ENCODE peak calls at places on chromosomes 6 and 20, in eight cellular contexts. O, K, C, Z, P, V, A and R are unnamed samples.

GRCh38 chr6:100257661-100258395 is 206.9 kb downstream of the SIM1 start:
- DNase-seq in A (no peak), C (no peak), V (peak; percentile 9), P (no peak), Z (no peak), O (peak; percentile 46), K (no peak), R (no peak)

GRCh38 chr6:166341915-166342292 is 441 bp downstream of the SFT2D1 start:
- DNase-seq in K (no peak), V (no peak), C (no peak), A (no peak), Z (peak; percentile 41), P (no peak), O (no peak), R (no peak)

GRCh38 chr6:170152989-170153388 is 137.9 kb downstream of the DLL1 start:
- DNase-seq in V (peak; percentile 32), O (peak; percentile 22), K (peak; percentile 27), Z (peak; percentile 69), A (peak; percentile 85), P (peak; percentile 51), C (peak; percentile 63), R (no peak)

GRCh38 chr6:149336529-149336928 is 19.0 kb downstream of the TAB2 start:
- DNase-seq in Z (no peak), K (no peak), P (no peak), O (no peak), V (no peak), A (no peak), C (no peak), R (no peak)

GRCh38 chr20:20568604-20569205 is 143.7 kb downstream of the RALGAPA2 start:
- DNase-seq in K (no peak), C (no peak), P (no peak), Z (peak; percentile 34), V (peak; percentile 58), A (no peak), O (peak; percentile 18), R (no peak)

GRCh38 chr6:35026434-35027222 is 114.5 kb downstream of the TCP11 start:
- DNase-seq in Z (no peak), C (peak; percentile 54), P (no peak), V (no peak), O (no peak), K (no peak), A (no peak), R (no peak)

GRCh38 chr6:46918830-46919229 is 2.9 kb downstream of the ADGRF5 start:
- DNase-seq in Z (no peak), P (no peak), O (no peak), V (no peak), A (no peak), C (no peak), K (no peak), R (no peak)

GRCh38 chr20:12595841-12596240 is 412.9 kb upstream of the SPTLC3 start:
- DNase-seq in Z (no peak), O (no peak), P (no peak), C (no peak), K (no peak), V (no peak), A (no peak), R (no peak)

GRCh38 chr6:52749546-52750152 is 13.6 kb downstream of the GSTA2 start:
- DNase-seq in A (no peak), Z (no peak), O (no peak), C (no peak), P (no peak), K (no peak), V (no peak), R (no peak)

GRCh38 chr20:41173791-41174341 is 36.5 kb downstream of the PLCG1 start:
- DNase-seq in P (no peak), V (no peak), K (no peak), Z (peak; percentile 15), C (peak; percentile 5), A (peak; percentile 21), O (no peak), R (peak; percentile 73)

GRCh38 chr20:52959125-52959524 is 13.0 kb upstream of the TSHZ2 start:
- DNase-seq in P (no peak), C (no peak), O (no peak), A (no peak), K (no peak), V (peak; percentile 42), Z (peak; percentile 21), R (no peak)

GRCh38 chr6:42404494-42404893 is 47.2 kb downstream of the TRERF1 start:
- DNase-seq in A (peak; percentile 45), C (peak; percentile 69), V (no peak), K (peak; percentile 27), Z (peak; percentile 23), O (peak; percentile 19), P (no peak), R (no peak)

GRCh38 chr6:99490608-99491007 is 24.6 kb downstream of the USP45 start:
- DNase-seq in V (no peak), K (no peak), C (peak; percentile 21), Z (no peak), O (no peak), A (no peak), P (no peak), R (no peak)

GRCh38 chr6:139531148-139531547 is 156.7 kb upstream of the CITED2 start:
- DNase-seq in V (no peak), K (no peak), O (no peak), A (no peak), Z (no peak), P (no peak), C (peak; percentile 14), R (no peak)

GRCh38 chr6:70686548-70687133 is 19.0 kb downstream of the SMAP1 start:
- DNase-seq in O (peak; percentile 7), Z (no peak), A (no peak), V (peak; percentile 39), P (no peak), C (no peak), K (no peak), R (no peak)

GRCh38 chr6:66662196-66662595 is 955.2 kb upstream of the EYS start:
- DNase-seq in O (no peak), P (no peak), A (no peak), Z (no peak), V (peak; percentile 10), K (no peak), C (no peak), R (no peak)

GRCh38 chr20:54680872-54681297 is 205.5 kb downstream of the DOK5 start:
- DNase-seq in A (no peak), C (peak; percentile 8), P (no peak), V (peak; percentile 65), O (no peak), Z (peak; percentile 32), K (peak; percentile 42), R (no peak)

GRCh38 chr6:117079946-117080345 is 185.4 kb upstream of the VGLL2 start:
- DNase-seq in O (no peak), Z (no peak), C (no peak), A (no peak), K (no peak), P (no peak), V (no peak), R (no peak)

GRCh38 chr6:10219510-10219909 is 195.4 kb downstream of the TFAP2A start:
- DNase-seq in V (no peak), C (no peak), A (no peak), K (no peak), P (no peak), O (no peak), Z (no peak), R (no peak)

GRCh38 chr6:50653253-50653652 is 60.1 kb upstream of the TFAP2D start:
- DNase-seq in K (no peak), Z (no peak), C (no peak), V (no peak), O (no peak), A (no peak), P (no peak), R (no peak)

GRCh38 chr6:151299009-151299408 is 59.2 kb downstream of the AKAP12 start:
- DNase-seq in C (no peak), A (no peak), P (no peak), Z (no peak), K (no peak), V (no peak), O (no peak), R (no peak)

GRCh38 chr20:23225407-23226060 is 125.1 kb upstream of the NXT1 start:
- DNase-seq in C (peak; percentile 54), A (peak; percentile 67), K (peak; percentile 87), Z (peak; percentile 53), O (peak; percentile 19), V (no peak), P (peak; percentile 52), R (peak; percentile 84)

GRCh38 chr6:25649611-25650010 is 2.4 kb upstream of the SCGN start:
- DNase-seq in K (peak; percentile 50), P (no peak), V (no peak), Z (no peak), A (no peak), O (no peak), C (no peak), R (no peak)

GRCh38 chr20:51378171-51378928 is 164.2 kb downstream of the NFATC2 start:
- DNase-seq in V (no peak), P (no peak), C (no peak), A (no peak), Z (no peak), O (no peak), K (no peak), R (no peak)

GRCh38 chr6:100001915-100002388 is 7.9 kb upstream of the MCHR2 start:
- DNase-seq in P (no peak), K (peak; percentile 54), O (peak; percentile 10), C (peak; percentile 18), V (peak; percentile 24), A (peak; percentile 45), Z (peak; percentile 62), R (no peak)

GRCh38 chr20:29878281-29878741 is 1379.2 kb upstream of the DEFB115 start:
- DNase-seq in V (peak; percentile 54), C (peak; percentile 9), A (peak; percentile 26), P (no peak), K (peak; percentile 63), O (peak; percentile 55), Z (no peak), R (no peak)
- H3K4me3 ChIP-seq in V (peak overlapping the region; percentile 53), C (no peak overlapping the region), A (no peak overlapping the region), P (no peak overlapping the region), K (no peak overlapping the region), O (peak overlapping the region; percentile 63), Z (no peak overlapping the region), R (no peak overlapping the region)

GRCh38 chr6:142071981-142072380 is 60.7 kb upstream of the GJE1 start:
- DNase-seq in K (no peak), P (no peak), Z (no peak), V (peak; percentile 73), O (no peak), A (no peak), C (no peak), R (no peak)
- TF ChIP-seq CTCF in K (peak; percentile 36), P (no peak), Z (no peak), V (peak; percentile 67), O (no peak), A (no peak), C (no peak), R (no peak)

GRCh38 chr6:16750566-16750965 is 10.7 kb downstream of the ATXN1 start:
- DNase-seq in P (no peak), A (no peak), O (no peak), Z (no peak), V (no peak), K (no peak), C (no peak), R (no peak)
- H3K27ac ChIP-seq in P (no peak overlapping the region), A (no peak overlapping the region), O (no peak overlapping the region), Z (no peak overlapping the region), V (no peak overlapping the region), K (peak overlapping the region; percentile 87), C (no peak overlapping the region), R (no peak overlapping the region)

DNA sequence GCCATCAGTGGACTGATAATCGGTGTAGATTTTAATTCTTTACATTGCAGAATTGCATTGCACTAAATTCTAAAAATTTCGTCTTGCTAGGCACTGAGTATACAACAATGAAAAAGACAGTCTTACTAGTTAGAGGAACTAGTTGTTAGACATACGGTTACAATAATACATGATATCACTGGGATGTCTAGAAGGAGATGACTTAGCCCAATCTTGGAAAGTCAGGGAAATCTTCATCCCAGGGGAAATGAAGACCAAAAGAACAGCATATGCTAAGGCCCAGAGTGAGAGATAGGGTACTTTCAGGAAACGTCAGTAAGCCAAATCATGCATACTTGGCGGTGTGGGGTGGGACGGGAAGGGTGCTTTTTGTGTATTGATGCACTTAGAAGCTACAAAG is 891 bp downstream of the CEP57L1 start:
- DNase-seq in P (no peak), O (no peak), Z (no peak), V (no peak), K (peak; percentile 56), A (no peak), C (no peak), R (no peak)
- H3K4me3 ChIP-seq in P (peak overlapping the region; percentile 67), O (peak overlapping the region; percentile 71), Z (peak overlapping the region; percentile 69), V (peak overlapping the region; percentile 74), K (peak overlapping the region; percentile 89), A (peak overlapping the region; percentile 60), C (peak overlapping the region; percentile 62), R (peak overlapping the region; percentile 91)